ENCODE peak calls at places on chromosomes 1 and 21, in nine cellular contexts. L is stomach, J is choroid plexus epithelial cell, G is AG09309, R is IMR-90, V is glutamatergic neuron, S is upper lobe of left lung, F is uterus, Q is BE2C. Y is an unnamed sample.
A peak's percentile ranks its signal among the peaks of the same experiment; 100 is the strongest.

GRCh38 chr1:235601087-235601486 is 48.5 kb downstream of the GNG4 start:
- DNase-seq in Q (peak; percentile 28), V (peak; percentile 37), R (no peak), L (peak; percentile 27), J (peak; percentile 43), S (no peak), G (no peak), F (no peak), Y (no peak)

GRCh38 chr21:38770660-38771059 is 35.1 kb upstream of the ETS2 start:
- DNase-seq in S (no peak), V (no peak), G (no peak), L (no peak), F (no peak), R (no peak), J (no peak), Q (no peak), Y (no peak)

GRCh38 chr1:30411206-30411605 is 312.2 kb downstream of the MATN1 start:
- DNase-seq in L (peak; percentile 11), J (no peak), R (no peak), S (no peak), F (no peak), G (no peak), Q (no peak), V (no peak), Y (peak; percentile 31)

GRCh38 chr1:107493111-107493716 is 352.4 kb downstream of the NTNG1 start:
- DNase-seq in V (no peak), L (no peak), Q (peak; percentile 46), J (no peak), G (no peak), S (no peak), F (no peak), R (no peak), Y (no peak)

GRCh38 chr1:227949954-227950734 is 2.4 kb upstream of the WNT9A start:
- DNase-seq in J (no peak), Q (no peak), R (no peak), S (peak; percentile 14), V (no peak), G (no peak), F (peak; percentile 13), L (peak; percentile 21), Y (peak; percentile 70)

GRCh38 chr1:110393691-110394564 is 3.1 kb upstream of the SLC16A4 start:
- DNase-seq in R (peak; percentile 92), Q (no peak), S (no peak), J (peak; percentile 87), F (no peak), L (no peak), G (no peak), V (no peak), Y (no peak)

GRCh38 chr1:157371826-157372225 is 180.5 kb downstream of the FCRL5 start:
- DNase-seq in Q (no peak), F (no peak), V (no peak), G (no peak), R (no peak), J (no peak), L (no peak), S (no peak), Y (no peak)

GRCh38 chr1:52348704-52349301 is 17.2 kb downstream of the CC2D1B start:
- DNase-seq in R (peak; percentile 44), Q (peak; percentile 52), G (no peak), F (no peak), V (peak; percentile 68), J (peak; percentile 65), L (no peak), S (no peak), Y (peak; percentile 60)

GRCh38 chr1:205124726-205125125 is 2.9 kb upstream of the RBBP5 start:
- DNase-seq in R (no peak), G (no peak), F (no peak), L (no peak), Q (no peak), J (no peak), S (no peak), V (no peak), Y (no peak)

GRCh38 chr1:205118810-205119209 is 3.0 kb downstream of the RBBP5 start:
- DNase-seq in L (no peak), F (no peak), Q (no peak), V (no peak), S (no peak), G (no peak), J (no peak), R (no peak), Y (no peak)

GRCh38 chr1:205127646-205128045 is 5.9 kb upstream of the RBBP5 start:
- DNase-seq in L (no peak), S (peak; percentile 29), Q (no peak), J (no peak), R (no peak), G (no peak), V (no peak), F (no peak), Y (no peak)

GRCh38 chr1:205121660-205122488 is at the start of gene RBBP5:
- DNase-seq in V (peak; percentile 95), R (peak; percentile 98), J (peak; percentile 99), G (peak; percentile 96), Q (peak; percentile 95), S (peak; percentile 98), F (peak; percentile 94), L (peak; percentile 96), Y (peak; percentile 99)

DNA sequence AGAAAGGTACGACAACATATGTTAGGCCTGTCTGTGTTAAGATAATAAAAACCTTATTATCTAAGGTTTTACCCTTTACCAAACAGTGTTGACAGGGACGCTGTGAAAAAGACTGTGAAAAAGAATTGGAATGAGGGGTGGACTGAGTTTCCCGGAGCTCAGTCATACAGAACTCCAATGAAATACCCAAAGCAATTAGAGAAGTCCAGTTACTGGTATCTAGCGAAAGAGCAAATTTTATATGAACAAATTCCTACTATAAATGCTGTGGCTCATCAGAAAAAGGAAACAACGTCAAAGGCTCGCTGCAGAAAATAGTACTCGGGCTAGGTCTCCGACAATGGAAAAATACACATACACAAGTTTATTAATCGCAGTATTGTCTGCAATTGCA is 708 bp upstream of the RBBP5 start:
- DNase-seq in S (no peak), F (no peak), J (no peak), L (no peak), Q (no peak), R (no peak), G (no peak), V (no peak), Y (no peak)
- TF ChIP-seq CTCF in S (no peak), F (no peak), J (no peak), L (peak; percentile 2), Q (no peak), R (no peak), G (no peak), V (no peak), Y (no peak)

GRCh38 chr1:200053091-200053490 is 25.6 kb downstream of the NR5A2 start:
- DNase-seq in F (no peak), S (no peak), Q (no peak), G (no peak), L (no peak), R (no peak), V (no peak), J (peak; percentile 50), Y (no peak)

GRCh38 chr1:200048244-200048643 is 20.7 kb downstream of the NR5A2 start:
- DNase-seq in J (no peak), S (no peak), V (no peak), F (no peak), L (no peak), Q (no peak), G (no peak), R (no peak), Y (no peak)

GRCh38 chr1:200053639-200054038 is 26.1 kb downstream of the NR5A2 start:
- DNase-seq in F (no peak), R (peak; percentile 7), V (no peak), G (no peak), J (no peak), L (no peak), S (no peak), Q (no peak), Y (no peak)

DNA sequence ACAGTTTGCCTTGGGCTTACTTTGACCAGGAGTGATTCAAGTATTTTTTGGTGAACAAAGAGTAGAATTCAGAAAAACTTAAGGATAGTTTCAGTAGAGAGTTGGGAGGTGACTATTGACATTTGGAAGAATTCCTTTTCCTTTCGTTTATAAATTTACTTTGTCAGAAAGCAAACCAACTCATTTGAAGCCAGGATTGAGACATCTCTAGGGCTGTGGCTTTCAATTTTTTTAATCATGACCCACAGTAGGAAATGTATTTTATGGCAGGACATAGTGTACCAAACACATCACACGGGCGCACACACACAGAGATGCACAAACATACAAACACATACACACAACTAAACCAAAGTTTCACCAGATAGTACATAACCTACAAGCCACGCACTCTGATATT is 24.1 kb downstream of the NR5A2 start:
- DNase-seq in G (no peak), F (no peak), Q (no peak), V (no peak), L (no peak), S (no peak), J (no peak), R (no peak), Y (no peak)
- TF ChIP-seq CTCF in G (no peak), F (no peak), Q (no peak), V (no peak), L (no peak), S (no peak), J (no peak), R (no peak), Y (no peak)

GRCh38 chr1:77683142-77683835 is 831 bp upstream of the ZZZ3 start:
- DNase-seq in F (peak; percentile 91), J (peak; percentile 88), S (peak; percentile 94), L (peak; percentile 93), R (peak; percentile 89), V (peak; percentile 94), Q (peak; percentile 91), G (peak; percentile 48), Y (peak; percentile 98)

GRCh38 chr1:77678628-77679610 is 3.5 kb downstream of the ZZZ3 start:
- DNase-seq in G (no peak), S (no peak), J (no peak), V (no peak), R (no peak), L (no peak), F (no peak), Q (no peak), Y (no peak)

GRCh38 chr1:77680173-77680572 is 2.3 kb downstream of the ZZZ3 start:
- DNase-seq in Q (no peak), F (no peak), S (no peak), J (no peak), G (peak; percentile 34), L (no peak), R (no peak), V (no peak), Y (no peak)

GRCh38 chr1:77683836-77684148 is 1.3 kb upstream of the ZZZ3 start:
- DNase-seq in Q (no peak), L (no peak), J (no peak), F (no peak), V (no peak), G (no peak), R (no peak), S (no peak), Y (no peak)

GRCh38 chr1:77682442-77683141 is at the start of gene ZZZ3:
- DNase-seq in Q (peak; percentile 88), R (peak; percentile 95), J (peak; percentile 97), F (peak; percentile 95), V (peak; percentile 95), S (peak; percentile 93), G (peak; percentile 81), L (peak; percentile 92), Y (peak; percentile 98)
- TF ChIP-seq CTCF in Q (no peak), R (no peak), J (peak; percentile 1), F (no peak), V (no peak), S (peak; percentile 14), G (no peak), L (no peak), Y (no peak)

DNA sequence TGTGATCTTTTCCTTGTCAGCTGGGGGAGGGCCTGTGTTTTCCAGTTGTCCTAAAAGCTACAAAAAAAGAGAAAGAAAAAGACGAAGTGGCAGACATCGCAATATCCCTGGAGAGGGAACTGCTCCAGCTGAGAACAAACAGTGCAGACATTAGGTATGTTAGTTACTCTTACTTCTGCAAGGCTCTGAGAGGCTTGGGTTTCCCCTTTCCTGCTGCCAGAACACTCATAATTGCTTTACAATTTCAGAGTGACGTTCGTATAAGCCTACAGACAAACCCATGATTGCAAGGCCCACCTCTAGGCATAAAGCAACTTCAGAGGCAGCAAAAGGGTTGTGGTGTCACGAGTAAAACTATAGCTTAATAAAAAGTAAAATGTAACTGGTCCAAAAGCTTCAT is 31.1 kb downstream of the CD160 start:
- DNase-seq in Q (no peak), R (peak; percentile 33), J (peak; percentile 47), F (no peak), G (no peak), L (no peak), S (no peak), V (no peak), Y (no peak)
- TF ChIP-seq CTCF in Q (no peak), R (no peak), J (no peak), F (no peak), G (no peak), L (no peak), S (no peak), V (no peak), Y (no peak)

Y was measured in lower leg skin.